ENCODE peak calls at places on chromosomes 5 and 9, in seven cellular contexts. W is activated T-cell treated with anti-CD3 and anti-CD28 coated beads for 24 hours, U is mucosa of gallbladder, O is Ammon's horn, F is body of pancreas, H is cardiac muscle cell, V is AML-193. N is an unnamed sample.

GRCh38 chr5:27328480-27328879 is 290.1 kb upstream of the CDH9 start:
- DNase-seq in O (peak; percentile 3), V (no peak), F (no peak), W (no peak), H (no peak), U (no peak), N (no peak)

GRCh38 chr5:172274951-172275753 is 8.4 kb downstream of the UBTD2 start:
- DNase-seq in U (no peak), W (peak; percentile 70), F (no peak), V (no peak), O (no peak), H (no peak), N (no peak)

GRCh38 chr5:139393497-139394122 is 1.3 kb downstream of the PROB1 start:
- DNase-seq in U (no peak), W (no peak), F (no peak), H (no peak), O (no peak), V (no peak), N (no peak)

GRCh38 chr9:100211471-100211870 is 112.4 kb downstream of the INVS start:
- DNase-seq in V (no peak), W (no peak), U (no peak), F (no peak), O (peak; percentile 16), H (no peak), N (no peak)

GRCh38 chr9:37969130-37969529 is 65.2 kb upstream of the SLC25A51 start:
- DNase-seq in H (peak; percentile 26), F (peak; percentile 96), W (no peak), U (peak; percentile 91), O (no peak), V (no peak), N (peak; percentile 64)

GRCh38 chr9:97714435-97714834 is 17.3 kb upstream of the XPA start:
- DNase-seq in F (no peak), O (no peak), V (no peak), H (no peak), U (no peak), W (no peak), N (peak; percentile 69)

GRCh38 chr9:92671323-92671722 is 1.4 kb upstream of the IPPK start:
- DNase-seq in V (no peak), H (no peak), F (no peak), U (no peak), O (no peak), W (no peak), N (peak; percentile 76)

GRCh38 chr5:9351535-9351934 is 194.3 kb downstream of the SEMA5A start:
- DNase-seq in V (no peak), O (no peak), W (no peak), H (no peak), F (no peak), U (no peak), N (no peak)

GRCh38 chr5:176396330-176396729 is 7.8 kb downstream of the HIGD2A start:
- DNase-seq in V (no peak), F (no peak), H (peak; percentile 23), U (no peak), O (no peak), W (no peak), N (no peak)

GRCh38 chr9:136886610-136887597 is 588 bp downstream of the TRAF2 start:
- DNase-seq in V (no peak), H (peak; percentile 71), W (no peak), U (no peak), O (peak; percentile 6), F (peak; percentile 36), N (peak; percentile 17)

GRCh38 chr9:112765281-112765680 is 14.7 kb downstream of the SNX30 start:
- DNase-seq in F (no peak), O (no peak), H (no peak), U (no peak), V (no peak), W (no peak), N (no peak)

GRCh38 chr5:74517700-74518099 is 122.8 kb downstream of the ENC1 start:
- DNase-seq in V (no peak), U (no peak), F (no peak), O (no peak), W (no peak), H (no peak), N (no peak)

GRCh38 chr5:56323505-56323904 is 90.4 kb upstream of the ANKRD55 start:
- DNase-seq in W (no peak), H (peak; percentile 23), U (peak; percentile 55), F (peak; percentile 46), O (peak; percentile 4), V (no peak), N (peak; percentile 71)

GRCh38 chr9:83622814-83623633 is at the start of gene IDNK:
- DNase-seq in O (peak; percentile 75), W (peak; percentile 53), V (peak; percentile 53), F (peak; percentile 63), U (peak; percentile 49), H (peak; percentile 72), N (peak; percentile 48)

GRCh38 chr9:78436873-78437272 is 139.9 kb downstream of the PSAT1 start:
- DNase-seq in W (no peak), O (no peak), U (no peak), F (no peak), H (no peak), V (no peak), N (no peak)

GRCh38 chr5:91598216-91598615 is 215.1 kb upstream of the ARRDC3 start:
- DNase-seq in W (no peak), F (peak; percentile 11), O (no peak), U (no peak), H (no peak), V (no peak), N (no peak)

GRCh38 chr9:136059321-136059791 is 35.7 kb downstream of the NACC2 start:
- DNase-seq in F (no peak), W (no peak), H (no peak), U (no peak), V (no peak), O (no peak), N (no peak)

GRCh38 chr5:122073864-122074263 is 4.2 kb downstream of the LOX start:
- DNase-seq in O (no peak), H (no peak), V (no peak), W (no peak), F (no peak), U (no peak), N (no peak)

GRCh38 chr9:121984726-121985402 is 108.2 kb downstream of the TTLL11 start:
- DNase-seq in V (no peak), H (no peak), U (no peak), W (no peak), F (no peak), O (no peak), N (no peak)

GRCh38 chr9:2319421-2319820 is 302.2 kb upstream of the VLDLR start:
- DNase-seq in O (no peak), H (no peak), W (no peak), V (no peak), U (no peak), F (no peak), N (no peak)

GRCh38 chr9:115400801-115401200 is 282.8 kb upstream of the TNC start:
- DNase-seq in U (no peak), H (no peak), F (no peak), W (no peak), V (no peak), O (no peak), N (no peak)

GRCh38 chr9:130844028-130844427 is 9.0 kb downstream of the ABL1 start:
- DNase-seq in O (no peak), W (no peak), U (peak; percentile 9), F (no peak), H (no peak), V (no peak), N (no peak)

GRCh38 chr5:135279328-135279727 is 119.7 kb downstream of the MACROH2A1 start:
- DNase-seq in O (no peak), W (no peak), H (no peak), F (no peak), U (no peak), V (no peak), N (no peak)

GRCh38 chr9:89386797-89387196 is 68.5 kb downstream of the SECISBP2 start:
- DNase-seq in V (no peak), F (peak; percentile 93), H (no peak), W (no peak), U (no peak), O (no peak), N (no peak)

GRCh38 chr5:170523129-170523497 is 19.3 kb downstream of the KCNIP1 start:
- DNase-seq in O (peak; percentile 74), H (no peak), F (peak; percentile 18), U (no peak), V (no peak), W (no peak), N (no peak)

GRCh38 chr5:643811-644271 is 31.7 kb downstream of the CEP72 start:
- DNase-seq in V (no peak), H (no peak), O (no peak), U (peak; percentile 3), F (no peak), W (no peak), N (no peak)

GRCh38 chr9:16191691-16192402 is 639.0 kb downstream of the CCDC171 start:
- DNase-seq in F (peak; percentile 53), H (peak; percentile 76), U (peak; percentile 79), O (peak; percentile 62), V (peak; percentile 19), W (no peak), N (peak; percentile 78)

GRCh38 chr9:107282268-107282667 is 811 bp upstream of the RAD23B start:
- DNase-seq in H (peak; percentile 17), V (no peak), U (no peak), W (no peak), F (no peak), O (peak; percentile 22), N (no peak)

GRCh38 chr9:99020786-99021436 is 77.2 kb downstream of the COL15A1 start:
- DNase-seq in O (no peak), U (no peak), F (no peak), V (no peak), W (no peak), H (no peak), N (no peak)

GRCh38 chr5:139725073-139725830 is 70.4 kb upstream of the PSD2 start:
- DNase-seq in F (peak; percentile 45), O (peak; percentile 70), U (peak; percentile 60), V (no peak), H (peak; percentile 44), W (no peak), N (peak; percentile 62)

N was measured in Calu3.